ENCODE peak calls at places on chromosomes 13 and 19, in six cellular contexts. I, V, U, M, J and F are unnamed samples. For H3K9me3, the result is how much of the 10 kb centered on the place peaks cover.

GRCh38 chr19:17762505-17763229 is 11.4 kb downstream of the FCHO1 start:
- DNase-seq in U (no peak), V (no peak), J (peak), M (no peak), I (no peak), F (peak)

GRCh38 chr19:31656507-31656906 is 307.3 kb upstream of the TSHZ3 start:
- DNase-seq in U (no peak), M (no peak), V (no peak), J (no peak), I (no peak), F (no peak)

GRCh38 chr19:48499352-48500090 is 12.1 kb downstream of the LMTK3 start:
- DNase-seq in M (no peak), U (peak), V (no peak), I (no peak), J (no peak), F (no peak)

GRCh38 chr19:4015705-4016402 is 8.3 kb downstream of the PIAS4 start:
- DNase-seq in V (no peak), U (peak), M (no peak), J (no peak), I (no peak), F (no peak)

GRCh38 chr13:71046360-71047079 is 820.5 kb downstream of the DACH1 start:
- DNase-seq in J (no peak), U (no peak), I (no peak), M (no peak), V (no peak), F (no peak)

GRCh38 chr13:64755961-64756360 is 2474.2 kb downstream of the PCDH9 start:
- DNase-seq in J (no peak), M (no peak), I (no peak), U (no peak), V (no peak), F (no peak)

GRCh38 chr19:17572640-17573039 is 17.2 kb downstream of the COLGALT1 start:
- DNase-seq in M (no peak), I (no peak), J (no peak), V (no peak), U (no peak), F (no peak)

GRCh38 chr13:58977085-58977484 is 1186.6 kb downstream of the DIAPH3 start:
- DNase-seq in U (no peak), I (no peak), J (no peak), M (no peak), V (no peak), F (no peak)

GRCh38 chr19:16593181-16593580 is 21.0 kb upstream of the SLC35E1 start:
- DNase-seq in J (no peak), V (no peak), U (no peak), I (no peak), M (no peak), F (no peak)

GRCh38 chr19:13718733-13719132 is 45.6 kb upstream of the MRI1 start:
- DNase-seq in U (no peak), I (no peak), M (no peak), J (peak), V (no peak), F (peak)

GRCh38 chr19:17302391-17303166 is 646 bp downstream of the ABHD8 start:
- DNase-seq in I (peak), V (no peak), U (peak), J (no peak), M (no peak), F (no peak)

GRCh38 chr19:41821003-41821735 is 23.3 kb downstream of the LYPD4 start:
- DNase-seq in I (peak), M (no peak), V (no peak), U (no peak), J (peak), F (peak)

GRCh38 chr13:91142572-91142971 is 204.9 kb upstream of the MIR17HG start:
- DNase-seq in I (no peak), M (no peak), V (no peak), U (no peak), J (no peak), F (no peak)

GRCh38 chr19:18486746-18487145 is 35.1 kb downstream of the ELL start:
- DNase-seq in U (no peak), V (no peak), M (no peak), J (no peak), I (no peak), F (no peak)

GRCh38 chr19:47351545-47351944 is 2.4 kb downstream of the DHX34 start:
- DNase-seq in J (no peak), U (no peak), V (no peak), M (no peak), I (no peak), F (peak)

GRCh38 chr19:50673118-50673517 is 23.9 kb downstream of the C19orf81 start:
- DNase-seq in J (no peak), V (no peak), U (no peak), I (no peak), M (no peak), F (no peak)

GRCh38 chr19:29387586-29387985 is 138.2 kb upstream of the VSTM2B start:
- DNase-seq in I (no peak), U (no peak), V (no peak), M (no peak), J (no peak), F (no peak)

GRCh38 chr19:29385191-29385795 is 140.5 kb upstream of the VSTM2B start:
- DNase-seq in M (no peak), U (no peak), V (no peak), I (no peak), J (no peak), F (no peak)

GRCh38 chr19:29381353-29382203 is 144.2 kb upstream of the VSTM2B start:
- DNase-seq in J (no peak), I (no peak), M (no peak), V (no peak), U (no peak), F (no peak)

GRCh38 chr19:29383696-29384095 is 142.1 kb upstream of the VSTM2B start:
- DNase-seq in U (no peak), M (no peak), V (no peak), J (no peak), I (no peak), F (no peak)

DNA sequence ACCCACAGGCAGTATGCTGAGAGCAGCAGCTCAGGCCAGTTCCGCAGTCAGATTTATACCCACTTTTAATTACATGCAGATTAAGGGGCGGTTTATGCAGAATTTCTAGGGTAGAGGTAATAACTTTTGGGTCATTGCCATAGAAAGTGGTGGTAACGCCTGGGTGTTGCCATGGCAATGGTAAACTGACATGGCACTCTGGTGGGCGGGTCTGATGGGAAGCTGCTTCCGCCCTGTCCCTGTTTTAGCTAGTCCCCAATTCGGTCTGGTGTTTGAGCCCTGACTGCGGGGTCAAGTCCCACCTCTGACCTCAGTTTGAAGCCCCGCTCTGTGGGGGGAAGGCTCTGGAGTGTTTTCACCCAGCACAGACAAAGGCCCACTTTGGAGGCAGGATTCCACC is 141.1 kb upstream of the VSTM2B start:
- DNase-seq in V (no peak), J (no peak), I (no peak), M (no peak), U (no peak), F (no peak)
- H3K9me3 ChIP-seq in V (under half), J (under half), I (under half), M (under half), U (under half), F (under half)

DNA sequence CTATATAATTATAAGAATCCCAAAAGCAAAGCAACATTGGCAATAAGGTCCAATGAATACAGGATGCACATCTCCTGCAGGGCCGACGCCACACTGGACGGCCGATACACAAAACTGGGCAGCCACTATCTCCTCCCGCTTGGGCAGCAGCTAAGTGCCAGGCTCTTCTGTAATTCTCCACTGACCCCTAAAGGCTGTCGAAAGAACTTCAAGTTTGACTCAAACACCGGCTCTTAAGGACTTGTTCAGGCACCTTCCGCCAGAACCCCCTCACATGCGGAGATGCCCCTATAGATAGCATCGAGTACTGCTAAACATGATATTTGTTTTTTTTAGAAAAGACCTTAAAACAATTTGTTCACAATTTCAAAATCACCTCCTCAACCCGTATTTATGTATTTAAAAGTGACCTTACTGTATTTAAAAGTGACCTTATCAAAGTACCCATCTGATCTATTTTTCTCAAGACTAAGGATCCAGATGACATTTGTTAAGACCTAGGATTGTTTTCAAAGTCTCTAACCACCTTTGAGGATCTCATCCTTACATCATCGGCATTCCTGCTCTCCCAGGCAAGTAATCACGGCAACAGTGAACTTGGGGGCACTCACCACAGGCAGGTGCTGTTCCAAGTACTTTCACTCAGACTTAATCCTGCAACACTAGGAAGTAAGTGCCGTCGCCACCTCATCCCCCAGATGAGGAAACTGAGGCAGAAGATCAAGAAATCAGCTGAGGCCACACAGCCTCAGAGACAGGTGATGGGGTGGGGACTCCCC is 77.8 kb downstream of the TUBGCP3 start:
- DNase-seq in U (no peak), V (peak), J (peak), M (no peak), I (no peak), F (peak)
- TF ChIP-seq CTCF in U (no peak), V (peak), J (peak), M (no peak), I (no peak), F (peak)

GRCh38 chr19:27844261-27844660 is 1368.7 kb downstream of the UQCRFS1 start:
- DNase-seq in J (peak), V (no peak), I (no peak), U (no peak), M (no peak), F (no peak)
- H3K9me3 ChIP-seq in J (under half), V (under half), I (under half), U (under half), M (under half), F (under half)

DNA sequence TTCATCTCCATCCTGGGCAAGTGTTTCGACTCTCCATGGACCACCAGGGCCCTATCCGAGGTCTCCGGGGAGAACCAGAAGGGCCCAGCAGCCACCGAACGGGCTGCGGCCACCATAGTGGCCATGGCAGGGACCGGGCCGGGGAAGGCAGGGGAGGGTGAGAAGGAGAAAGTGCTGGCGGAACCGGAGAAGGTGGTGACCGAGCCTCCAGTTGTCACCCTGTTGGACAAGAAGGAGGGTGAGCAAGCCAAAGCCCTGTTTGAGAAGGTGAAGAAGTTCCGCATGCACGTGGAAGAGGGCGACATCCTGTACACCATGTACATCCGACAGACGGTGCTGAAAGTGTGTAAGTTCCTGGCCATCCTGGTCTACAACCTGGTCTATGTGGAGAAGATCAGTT is 4.7 kb upstream of the MAP2K7 start:
- DNase-seq in U (no peak), J (no peak), V (no peak), M (no peak), I (no peak), F (no peak)
- TF ChIP-seq CTCF in U (no peak), J (peak), V (no peak), M (no peak), I (no peak), F (no peak)

GRCh38 chr19:11807099-11807380 is 7.0 kb upstream of the ZNF440 start:
- DNase-seq in M (no peak), J (no peak), I (no peak), U (no peak), V (no peak), F (no peak)

DNA sequence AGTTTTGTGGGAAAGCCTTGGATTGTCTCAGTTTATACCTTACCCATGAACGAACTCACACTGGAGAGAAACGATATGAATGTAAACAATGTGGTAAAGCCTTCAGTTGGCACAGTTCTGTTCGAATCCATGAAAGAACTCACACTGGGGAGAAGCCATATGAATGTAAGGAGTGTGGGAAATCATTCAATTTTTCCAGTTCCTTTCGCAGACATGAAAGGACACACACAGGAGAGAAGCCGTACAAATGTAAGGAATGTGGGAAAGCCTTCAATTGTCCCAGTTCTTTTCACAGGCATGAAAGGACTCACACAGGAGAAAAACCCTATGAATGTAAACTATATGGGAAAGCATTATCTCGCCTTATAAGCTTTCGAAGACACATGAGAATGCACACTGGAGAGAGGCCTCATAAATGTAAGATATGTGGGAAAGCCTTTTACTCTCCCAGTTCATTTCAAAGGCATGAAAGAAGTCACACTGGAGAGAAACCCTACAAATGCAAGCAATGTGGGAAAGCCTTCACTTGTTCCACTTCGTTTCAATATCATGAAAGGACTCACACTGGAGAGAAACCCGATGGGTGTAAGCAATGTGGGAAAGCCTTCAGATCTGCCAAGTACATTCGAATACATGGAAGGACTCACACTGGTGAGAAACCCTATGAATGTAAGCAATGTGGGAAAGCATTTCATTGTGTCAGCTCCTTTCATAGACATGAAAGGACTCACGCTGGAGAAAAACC is 7.5 kb upstream of the ZNF440 start:
- DNase-seq in J (no peak), I (no peak), M (no peak), V (no peak), U (no peak), F (no peak)
- H3K9me3 ChIP-seq in J (under half), I (under half), M (under half), V (under half), U (under half), F (under half)

DNA sequence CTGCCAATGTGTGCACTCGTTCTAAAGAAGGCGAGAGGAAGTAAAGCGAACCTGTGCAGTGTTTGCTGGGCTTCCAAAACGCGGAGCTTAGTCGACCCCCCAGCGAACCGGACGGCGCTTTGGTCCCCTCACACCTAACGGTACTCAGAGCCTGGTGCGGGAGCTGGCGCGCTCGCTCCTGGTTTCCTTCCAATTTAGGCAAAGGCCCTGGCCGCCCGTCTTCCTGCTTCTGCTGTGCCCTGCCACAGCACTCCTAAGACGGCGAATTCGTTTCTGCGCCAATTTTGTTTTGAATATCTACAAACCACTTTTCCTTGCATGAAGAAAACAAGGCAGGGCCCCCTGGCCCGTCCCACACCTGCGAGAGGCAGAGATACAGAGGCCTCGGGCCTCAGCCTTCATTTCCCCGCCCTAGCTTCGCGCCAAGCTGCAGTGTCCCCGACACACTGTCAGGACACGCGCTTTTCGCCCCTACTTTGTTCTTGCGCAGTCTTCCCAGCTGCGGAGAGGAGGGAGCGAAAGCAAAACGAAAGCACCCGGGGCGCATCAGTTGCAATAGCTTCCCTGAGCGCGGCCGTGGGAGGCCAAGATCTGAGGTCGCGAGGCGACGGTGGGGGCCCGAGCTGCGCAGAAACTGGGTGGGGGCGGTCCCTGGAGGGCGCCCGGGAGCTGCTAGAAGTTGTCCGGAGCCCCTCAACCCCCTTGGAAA is 111.9 kb downstream of the KCNRG start:
- DNase-seq in I (peak), J (no peak), U (peak), V (peak), M (peak), F (no peak)
- TF ChIP-seq CTCF in I (no peak), J (no peak), U (no peak), V (no peak), M (no peak), F (no peak)

GRCh38 chr19:56751078-56751489 is 79.5 kb upstream of the ZNF835 start:
- DNase-seq in J (no peak), M (no peak), V (no peak), I (no peak), U (peak), F (peak)
- H3K9me3 ChIP-seq in J (under half), M (under half), V (under half), I (under half), U (under half), F (under half)

GRCh38 chr19:39303373-39304184 is 7.4 kb downstream of the IFNL1 start:
- DNase-seq in U (no peak), J (no peak), M (no peak), V (no peak), I (no peak), F (no peak)

GRCh38 chr19:39306075-39306474 is 9.9 kb downstream of the IFNL1 start:
- DNase-seq in M (no peak), I (no peak), U (no peak), V (no peak), J (no peak), F (no peak)

GRCh38 chr19:39307233-39307821 is 11.1 kb downstream of the IFNL1 start:
- DNase-seq in J (no peak), U (no peak), V (no peak), M (no peak), I (no peak), F (peak)

GRCh38 chr19:39304185-39304513 is 7.9 kb downstream of the IFNL1 start:
- DNase-seq in M (no peak), J (no peak), I (no peak), V (no peak), U (no peak), F (no peak)

GRCh38 chr19:39304701-39305571 is 8.7 kb downstream of the IFNL1 start:
- DNase-seq in J (peak), U (no peak), I (no peak), V (no peak), M (no peak), F (no peak)
- TF ChIP-seq CTCF in J (no peak), U (no peak), I (no peak), V (no peak), M (no peak), F (no peak)